ENCODE peak calls at places on chromosomes 16 and 17, in seven cellular contexts. X is progenitor cell of endocrine pancreas; K is CD8-positive, alpha-beta T cell; B is GM04504; E is central memory CD4-positive, alpha-beta T cell; Q is neural progenitor cell; L is right lobe of liver. C is an unnamed sample.

GRCh38 chr17:69012895-69013805 is 47.6 kb downstream of the ABCA9 start:
- DNase-seq in L (no peak), E (no peak), Q (no peak), X (no peak), K (no peak), B (peak; percentile 17), C (no peak)

GRCh38 chr17:2885751-2886150 is 89.5 kb downstream of the RAP1GAP2 start:
- DNase-seq in Q (no peak), X (no peak), K (no peak), E (no peak), L (no peak), B (no peak), C (no peak)

GRCh38 chr17:55456307-55457240 is 34.9 kb upstream of the MMD start:
- DNase-seq in L (no peak), K (no peak), B (no peak), Q (no peak), X (no peak), E (no peak), C (no peak)

GRCh38 chr17:12365805-12366204 is 299.9 kb upstream of the MYOCD start:
- DNase-seq in L (no peak), K (no peak), X (no peak), Q (no peak), E (no peak), B (no peak), C (no peak)

GRCh38 chr17:66715745-66716156 is 119.2 kb upstream of the CACNG5 start:
- DNase-seq in Q (peak; percentile 82), E (peak; percentile 19), K (no peak), L (no peak), X (no peak), B (peak; percentile 34), C (no peak)

GRCh38 chr17:57537524-57538410 is 207.3 kb downstream of the CCDC182 start:
- DNase-seq in X (no peak), E (no peak), K (no peak), L (no peak), B (no peak), Q (peak; percentile 93), C (no peak)

GRCh38 chr17:44878627-44879221 is 20.5 kb downstream of the EFTUD2 start:
- DNase-seq in L (no peak), K (no peak), B (no peak), Q (peak; percentile 52), X (no peak), E (no peak), C (no peak)

GRCh38 chr17:58587713-58588117 is 73.3 kb upstream of the MTMR4 start:
- DNase-seq in X (peak; percentile 50), K (peak; percentile 30), E (peak; percentile 38), L (peak; percentile 58), Q (peak; percentile 74), B (peak; percentile 12), C (peak; percentile 30)

GRCh38 chr17:2893422-2893914 is 97.2 kb downstream of the RAP1GAP2 start:
- DNase-seq in Q (no peak), B (no peak), X (no peak), E (no peak), K (no peak), L (no peak), C (no peak)

GRCh38 chr16:86635181-86635580 is 56.8 kb downstream of the FOXL1 start:
- DNase-seq in Q (peak; percentile 32), X (no peak), L (no peak), E (no peak), B (no peak), K (no peak), C (no peak)

GRCh38 chr17:61127960-61128359 is 271.7 kb upstream of the TBX2 start:
- DNase-seq in K (no peak), B (peak; percentile 5), E (no peak), L (no peak), X (no peak), Q (no peak), C (no peak)

GRCh38 chr17:28641579-28641978 is 3.4 kb downstream of the BLTP2 start:
- DNase-seq in X (no peak), K (no peak), B (no peak), Q (no peak), L (no peak), E (no peak), C (no peak)

GRCh38 chr17:50534222-50534978 is 1.9 kb downstream of the EPN3 start:
- DNase-seq in K (no peak), B (no peak), X (no peak), E (no peak), L (no peak), Q (peak; percentile 55), C (no peak)

GRCh38 chr16:89619880-89620279 is 6.4 kb downstream of the DPEP1 start:
- DNase-seq in E (no peak), X (no peak), K (no peak), B (no peak), L (no peak), Q (peak; percentile 53), C (no peak)

GRCh38 chr17:54982399-54982798 is 13.8 kb downstream of the STXBP4 start:
- DNase-seq in K (no peak), L (no peak), B (no peak), E (no peak), X (no peak), Q (no peak), C (no peak)

GRCh38 chr16:49608095-49608494 is 234.5 kb downstream of the C16orf78 start:
- DNase-seq in B (no peak), E (no peak), L (no peak), Q (peak; percentile 35), K (no peak), X (no peak), C (no peak)

GRCh38 chr17:30831257-30831656 is 509 bp upstream of the ATAD5 start:
- DNase-seq in Q (peak; percentile 43), E (no peak), L (no peak), B (no peak), K (no peak), X (no peak), C (no peak)

GRCh38 chr16:85657996-85658395 is 30.8 kb downstream of the GINS2 start:
- DNase-seq in X (no peak), B (no peak), K (no peak), Q (no peak), E (no peak), L (peak; percentile 48), C (no peak)

GRCh38 chr17:2090210-2090641 is 35.3 kb downstream of the HIC1 start:
- DNase-seq in E (no peak), B (no peak), K (no peak), X (no peak), L (no peak), Q (no peak), C (no peak)

GRCh38 chr17:45224671-45225050 is 3.0 kb downstream of the FMNL1 start:
- DNase-seq in E (no peak), L (no peak), K (no peak), B (no peak), X (no peak), Q (no peak), C (no peak)

GRCh38 chr17:56723471-56723870 is 110.2 kb downstream of the C17orf67 start:
- DNase-seq in L (no peak), X (no peak), K (no peak), Q (no peak), E (no peak), B (no peak), C (no peak)

GRCh38 chr17:58344791-58345157 is 7.2 kb downstream of the SUPT4H1 start:
- DNase-seq in X (no peak), Q (no peak), B (no peak), K (no peak), L (no peak), E (peak; percentile 78), C (peak; percentile 50)

GRCh38 chr17:55584055-55584685 is 72.9 kb upstream of the SMIM36 start:
- DNase-seq in K (no peak), E (no peak), X (no peak), Q (no peak), L (no peak), B (no peak), C (no peak)

GRCh38 chr17:7843536-7844291 is 9.7 kb downstream of the KDM6B start:
- DNase-seq in B (peak; percentile 40), L (peak; percentile 91), X (no peak), E (peak; percentile 93), K (peak; percentile 87), Q (peak; percentile 96), C (peak; percentile 90)

C was measured in T follicular helper cell.